ENCODE peak calls at places on chromosomes 5 and 9, in four cellular contexts. One of them, this sample, is unnamed.

GRCh38 chr5:14945450-14945849 is 73.9 kb upstream of the ANKH start:
- DNase-seq in central memory CD4-positive, alpha-beta T cell: no peak
- DNase-seq in GM06990: no peak
- DNase-seq in stimulated activated CD4-positive, alpha-beta T cell treated with anti-CD3 and anti-CD28 coated beads, TNF-alpha, amount 100 ng/mL, for 24 hours: no peak
- DNase-seq in this sample: no peak

GRCh38 chr5:65546141-65546540 is 16.8 kb downstream of the CENPK start:
- DNase-seq in central memory CD4-positive, alpha-beta T cell: no peak
- DNase-seq in GM06990: no peak
- DNase-seq in stimulated activated CD4-positive, alpha-beta T cell treated with anti-CD3 and anti-CD28 coated beads, TNF-alpha, amount 100 ng/mL, for 24 hours: no peak
- DNase-seq in this sample: no peak

GRCh38 chr5:111511174-111512025 is 935 bp downstream of the STARD4 start:
- DNase-seq in central memory CD4-positive, alpha-beta T cell: no peak
- DNase-seq in GM06990: no peak
- DNase-seq in stimulated activated CD4-positive, alpha-beta T cell treated with anti-CD3 and anti-CD28 coated beads, TNF-alpha, amount 100 ng/mL, for 24 hours: no peak
- DNase-seq in this sample: no peak

GRCh38 chr5:74272019-74272775 is 368.3 kb downstream of the ENC1 start:
- DNase-seq in central memory CD4-positive, alpha-beta T cell: no peak
- DNase-seq in GM06990: no peak
- DNase-seq in stimulated activated CD4-positive, alpha-beta T cell treated with anti-CD3 and anti-CD28 coated beads, TNF-alpha, amount 100 ng/mL, for 24 hours: no peak
- DNase-seq in this sample: no peak

GRCh38 chr5:178371362-178372090 is 138.9 kb upstream of the PHYKPL start:
- DNase-seq in central memory CD4-positive, alpha-beta T cell: no peak
- DNase-seq in GM06990: no peak
- DNase-seq in stimulated activated CD4-positive, alpha-beta T cell treated with anti-CD3 and anti-CD28 coated beads, TNF-alpha, amount 100 ng/mL, for 24 hours: no peak
- DNase-seq in this sample: no peak

GRCh38 chr9:113570749-113571711 is 107.5 kb downstream of the RGS3 start:
- DNase-seq in central memory CD4-positive, alpha-beta T cell: no peak
- DNase-seq in GM06990: no peak
- DNase-seq in stimulated activated CD4-positive, alpha-beta T cell treated with anti-CD3 and anti-CD28 coated beads, TNF-alpha, amount 100 ng/mL, for 24 hours: no peak
- DNase-seq in this sample: no peak

GRCh38 chr9:1296331-1296730 is 246.2 kb downstream of the DMRT2 start:
- DNase-seq in central memory CD4-positive, alpha-beta T cell: no peak
- DNase-seq in GM06990: no peak
- DNase-seq in stimulated activated CD4-positive, alpha-beta T cell treated with anti-CD3 and anti-CD28 coated beads, TNF-alpha, amount 100 ng/mL, for 24 hours: no peak
- DNase-seq in this sample: no peak

GRCh38 chr5:43336159-43336558 is 22.9 kb upstream of the HMGCS1 start:
- DNase-seq in central memory CD4-positive, alpha-beta T cell: no peak
- DNase-seq in GM06990: no peak
- DNase-seq in stimulated activated CD4-positive, alpha-beta T cell treated with anti-CD3 and anti-CD28 coated beads, TNF-alpha, amount 100 ng/mL, for 24 hours: no peak
- DNase-seq in this sample: no peak

GRCh38 chr5:143064207-143064606 is 294.0 kb downstream of the ARHGAP26 start:
- DNase-seq in central memory CD4-positive, alpha-beta T cell: no peak
- DNase-seq in GM06990: no peak
- DNase-seq in stimulated activated CD4-positive, alpha-beta T cell treated with anti-CD3 and anti-CD28 coated beads, TNF-alpha, amount 100 ng/mL, for 24 hours: no peak
- DNase-seq in this sample: no peak

GRCh38 chr9:82490019-82490499 is 501.5 kb downstream of the SPATA31D1 start:
- DNase-seq in central memory CD4-positive, alpha-beta T cell: no peak
- DNase-seq in GM06990: no peak
- DNase-seq in stimulated activated CD4-positive, alpha-beta T cell treated with anti-CD3 and anti-CD28 coated beads, TNF-alpha, amount 100 ng/mL, for 24 hours: no peak
- DNase-seq in this sample: no peak

GRCh38 chr5:143084452-143084851 is 314.3 kb downstream of the ARHGAP26 start:
- DNase-seq in central memory CD4-positive, alpha-beta T cell: no peak
- DNase-seq in GM06990: no peak
- DNase-seq in stimulated activated CD4-positive, alpha-beta T cell treated with anti-CD3 and anti-CD28 coated beads, TNF-alpha, amount 100 ng/mL, for 24 hours: no peak
- DNase-seq in this sample: no peak

GRCh38 chr5:145681686-145682085 is 153.5 kb downstream of the PRELID2 start:
- DNase-seq in central memory CD4-positive, alpha-beta T cell: no peak
- DNase-seq in GM06990: peak; percentile 3
- DNase-seq in stimulated activated CD4-positive, alpha-beta T cell treated with anti-CD3 and anti-CD28 coated beads, TNF-alpha, amount 100 ng/mL, for 24 hours: peak; percentile 11
- DNase-seq in this sample: no peak

GRCh38 chr9:114180701-114181582 is 25.6 kb downstream of the COL27A1 start:
- DNase-seq in central memory CD4-positive, alpha-beta T cell: no peak
- DNase-seq in GM06990: no peak
- DNase-seq in stimulated activated CD4-positive, alpha-beta T cell treated with anti-CD3 and anti-CD28 coated beads, TNF-alpha, amount 100 ng/mL, for 24 hours: no peak
- DNase-seq in this sample: peak; percentile 49

GRCh38 chr9:38048319-38048969 is 20.6 kb downstream of the SHB start:
- DNase-seq in central memory CD4-positive, alpha-beta T cell: no peak
- DNase-seq in GM06990: no peak
- DNase-seq in stimulated activated CD4-positive, alpha-beta T cell treated with anti-CD3 and anti-CD28 coated beads, TNF-alpha, amount 100 ng/mL, for 24 hours: no peak
- DNase-seq in this sample: no peak

GRCh38 chr5:156934450-156935211 is 28.4 kb downstream of the TIMD4 start:
- DNase-seq in central memory CD4-positive, alpha-beta T cell: peak; percentile 42
- DNase-seq in GM06990: no peak
- DNase-seq in stimulated activated CD4-positive, alpha-beta T cell treated with anti-CD3 and anti-CD28 coated beads, TNF-alpha, amount 100 ng/mL, for 24 hours: peak; percentile 52
- DNase-seq in this sample: no peak

This sample was measured in left ventricle myocardium superior.